ENCODE peak calls at places on chromosomes 2 and 18, in ten cellular contexts. C is body of pancreas, B is brain microvascular endothelial cell, R is fibroblast of mammary gland, E is H1, U is IMR-90, T is left ventricle myocardium inferior, H is PC-9, L is fibroblast of the aortic adventitia, W is PC-3. M is an unnamed sample.

GRCh38 chr2:190986221-190986953 is 27.6 kb downstream of the STAT1 start:
- DNase-seq in C (no peak), B (no peak), R (no peak), E (no peak), U (no peak), T (no peak), H (no peak), L (no peak), W (no peak), M (no peak)

GRCh38 chr18:59448546-59448945 is 89.5 kb upstream of the LMAN1 start:
- DNase-seq in C (no peak), B (no peak), R (peak; percentile 95), E (no peak), U (peak; percentile 31), T (no peak), H (no peak), L (peak; percentile 61), W (no peak), M (no peak)

GRCh38 chr2:10361220-10361588 is 58.5 kb downstream of the HPCAL1 start:
- DNase-seq in C (no peak), B (no peak), R (peak; percentile 31), E (no peak), U (peak; percentile 36), T (no peak), H (no peak), L (peak; percentile 53), W (no peak), M (no peak)

GRCh38 chr18:6947328-6948030 is 170.1 kb downstream of the LAMA1 start:
- DNase-seq in C (no peak), B (no peak), R (no peak), E (no peak), U (no peak), T (no peak), H (no peak), L (no peak), W (no peak), M (no peak)

GRCh38 chr18:33781429-33781828 is 203.4 kb downstream of the ASXL3 start:
- DNase-seq in C (no peak), B (no peak), R (no peak), E (no peak), U (no peak), T (no peak), H (no peak), L (no peak), W (no peak), M (no peak)

GRCh38 chr2:237433920-237434319 is 20.0 kb upstream of the COL6A3 start:
- DNase-seq in C (no peak), B (no peak), R (no peak), E (no peak), U (no peak), T (no peak), H (no peak), L (no peak), W (peak; percentile 87), M (no peak)

GRCh38 chr18:12750076-12750707 is 47.4 kb downstream of the PSMG2 start:
- DNase-seq in C (no peak), B (no peak), R (peak; percentile 29), E (no peak), U (no peak), T (no peak), H (peak; percentile 37), L (peak; percentile 51), W (no peak), M (no peak)

GRCh38 chr2:102033028-102033749 is 41.4 kb downstream of the IL1R2 start:
- DNase-seq in C (peak; percentile 73), B (peak; percentile 84), R (peak; percentile 89), E (no peak), U (peak; percentile 79), T (peak; percentile 38), H (peak; percentile 77), L (peak; percentile 95), W (peak; percentile 7), M (peak; percentile 96)

GRCh38 chr2:181680937-181681811 is 857 bp upstream of the NEUROD1 start:
- DNase-seq in C (no peak), B (no peak), R (no peak), E (no peak), U (no peak), T (no peak), H (no peak), L (no peak), W (no peak), M (no peak)

GRCh38 chr2:181683518-181684453 is 3.5 kb upstream of the NEUROD1 start:
- DNase-seq in C (peak; percentile 22), B (no peak), R (peak; percentile 8), E (peak; percentile 47), U (peak; percentile 18), T (no peak), H (peak; percentile 72), L (peak; percentile 4), W (no peak), M (no peak)

GRCh38 chr2:181682026-181682789 is 1.9 kb upstream of the NEUROD1 start:
- DNase-seq in C (peak; percentile 7), B (no peak), R (no peak), E (no peak), U (no peak), T (no peak), H (no peak), L (no peak), W (no peak), M (no peak)

GRCh38 chr2:181684454-181685149 is 4.3 kb upstream of the NEUROD1 start:
- DNase-seq in C (no peak), B (no peak), R (no peak), E (no peak), U (no peak), T (no peak), H (no peak), L (no peak), W (no peak), M (no peak)

GRCh38 chr2:181682795-181683517 is 2.6 kb upstream of the NEUROD1 start:
- DNase-seq in C (no peak), B (no peak), R (peak; percentile 8), E (no peak), U (no peak), T (no peak), H (no peak), L (no peak), W (no peak), M (no peak)
- H3K4me3 ChIP-seq in C (no peak overlapping the region), B (no peak overlapping the region), R (no peak overlapping the region), E (peak overlapping the region; percentile 47), U (no peak overlapping the region), T (peak overlapping the region; percentile 44), H (no peak overlapping the region), L (no peak overlapping the region), W (no peak overlapping the region), M (no peak overlapping the region)

GRCh38 chr2:60532421-60532820 is 21.0 kb downstream of the BCL11A start:
- DNase-seq in C (no peak), B (no peak), R (no peak), E (no peak), U (no peak), T (no peak), H (no peak), L (no peak), W (no peak), M (no peak)

GRCh38 chr2:60531638-60532216 is 21.7 kb downstream of the BCL11A start:
- DNase-seq in C (no peak), B (no peak), R (no peak), E (no peak), U (no peak), T (no peak), H (no peak), L (no peak), W (no peak), M (no peak)

GRCh38 chr2:60533114-60534033 is 20.1 kb downstream of the BCL11A start:
- DNase-seq in C (no peak), B (no peak), R (peak; percentile 6), E (no peak), U (peak; percentile 89), T (no peak), H (no peak), L (no peak), W (peak; percentile 89), M (peak; percentile 62)

GRCh38 chr2:60535392-60536312 is 17.8 kb downstream of the BCL11A start:
- DNase-seq in C (no peak), B (no peak), R (no peak), E (no peak), U (no peak), T (no peak), H (no peak), L (no peak), W (no peak), M (no peak)

DNA sequence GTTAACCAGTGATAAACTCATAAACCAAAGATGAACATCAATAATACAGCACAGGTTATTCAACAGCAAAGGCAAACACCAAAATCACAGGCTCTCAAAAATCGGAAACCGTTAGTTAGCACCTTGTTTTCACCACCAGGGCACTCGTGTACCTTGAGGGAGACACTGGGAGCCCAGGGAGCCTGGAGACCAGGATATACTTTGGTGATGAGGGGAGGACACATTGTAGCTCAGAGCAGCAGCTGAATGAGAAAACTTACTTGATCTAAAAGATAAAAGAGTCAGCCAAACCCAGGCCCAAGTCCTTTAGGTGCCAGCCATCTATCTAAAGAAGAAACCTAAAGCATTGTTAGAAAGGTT is 19.4 kb downstream of the BCL11A start:
- DNase-seq in C (no peak), B (no peak), R (no peak), E (no peak), U (no peak), T (no peak), H (no peak), L (no peak), W (no peak), M (no peak)
- TF ChIP-seq CTCF in C (no peak), B (peak; percentile 6), R (no peak), E (peak; percentile 24), U (no peak), T (no peak), H (no peak), L (no peak), W (no peak), M (peak; percentile 4)

GRCh38 chr18:48388478-48388877 is 20.7 kb downstream of the ZBTB7C start:
- DNase-seq in C (no peak), B (no peak), R (no peak), E (no peak), U (no peak), T (no peak), H (no peak), L (no peak), W (no peak), M (no peak)
- H3K4me3 ChIP-seq in C (no peak overlapping the region), B (no peak overlapping the region), R (no peak overlapping the region), E (no peak overlapping the region), U (no peak overlapping the region), T (no peak overlapping the region), H (no peak overlapping the region), L (no peak overlapping the region), W (no peak overlapping the region), M (no peak overlapping the region)

GRCh38 chr2:231709981-231710750 is 1.8 kb downstream of the PTMA start:
- DNase-seq in C (peak; percentile 86), B (peak; percentile 53), R (peak; percentile 76), E (no peak), U (peak; percentile 80), T (peak; percentile 82), H (peak; percentile 91), L (peak; percentile 75), W (peak; percentile 83), M (peak; percentile 74)

GRCh38 chr2:231709636-231709980 is 1.3 kb downstream of the PTMA start:
- DNase-seq in C (peak; percentile 58), B (no peak), R (peak; percentile 21), E (no peak), U (no peak), T (peak; percentile 51), H (peak; percentile 47), L (no peak), W (no peak), M (no peak)

GRCh38 chr2:231707625-231708049 is 688 bp upstream of the PTMA start:
- DNase-seq in C (no peak), B (no peak), R (peak; percentile 43), E (no peak), U (no peak), T (peak; percentile 68), H (no peak), L (peak; percentile 47), W (no peak), M (no peak)

GRCh38 chr2:231708050-231708772 is at the start of gene PTMA:
- DNase-seq in C (peak; percentile 100), B (peak; percentile 99), R (peak; percentile 100), E (peak; percentile 100), U (peak; percentile 100), T (peak; percentile 100), H (peak; percentile 99), L (peak; percentile 100), W (peak; percentile 99), M (peak; percentile 100)

GRCh38 chr2:231708773-231709635 is 679 bp downstream of the PTMA start:
- DNase-seq in C (peak; percentile 47), B (peak; percentile 16), R (peak; percentile 25), E (no peak), U (peak; percentile 31), T (peak; percentile 57), H (no peak), L (peak; percentile 37), W (peak; percentile 12), M (peak; percentile 35)
- TF ChIP-seq CTCF in C (no peak), B (no peak), R (no peak), E (no peak), U (peak; percentile 27), T (peak; percentile 37), H (no peak), L (no peak), W (no peak), M (no peak)

M was measured in astrocyte of the spinal cord.